ENCODE peak calls at places on chromosomes 11 and 22, in six cellular contexts. One of them, this sample, is unnamed.

GRCh38 chr11:47387944-47388696 is 9.8 kb upstream of the SPI1 start:
- DNase-seq in adrenal gland: peak
- DNase-seq in pancreas: no peak
- DNase-seq in esophagus squamous epithelium: no peak
- DNase-seq in cardiac muscle cell: no peak
- DNase-seq in fibroblast of lung: no peak
- DNase-seq in this sample: no peak

GRCh38 chr11:36455658-36456111 is 54.4 kb downstream of the TRAF6 start:
- DNase-seq in pancreas: no peak
- DNase-seq in fibroblast of lung: peak
- DNase-seq in cardiac muscle cell: peak
- DNase-seq in esophagus squamous epithelium: peak
- DNase-seq in adrenal gland: peak
- DNase-seq in this sample: peak

GRCh38 chr22:38214248-38215056 is 12.7 kb downstream of the MAFF start:
- DNase-seq in pancreas: peak
- DNase-seq in fibroblast of lung: peak
- DNase-seq in adrenal gland: peak
- DNase-seq in esophagus squamous epithelium: no peak
- DNase-seq in cardiac muscle cell: peak
- DNase-seq in this sample: peak

GRCh38 chr11:19018901-19019300 is 41.6 kb downstream of the MRGPRX2 start:
- DNase-seq in pancreas: no peak
- DNase-seq in cardiac muscle cell: no peak
- DNase-seq in fibroblast of lung: no peak
- DNase-seq in adrenal gland: no peak
- DNase-seq in esophagus squamous epithelium: no peak
- DNase-seq in this sample: no peak

GRCh38 chr22:29344137-29344536 is 28.6 kb upstream of the RASL10A start:
- DNase-seq in cardiac muscle cell: peak
- DNase-seq in esophagus squamous epithelium: no peak
- DNase-seq in pancreas: peak
- DNase-seq in fibroblast of lung: peak
- DNase-seq in adrenal gland: peak
- DNase-seq in this sample: peak

GRCh38 chr22:49648053-49648452 is 179.6 kb downstream of the BRD1 start:
- DNase-seq in pancreas: no peak
- DNase-seq in esophagus squamous epithelium: no peak
- DNase-seq in fibroblast of lung: no peak
- DNase-seq in adrenal gland: no peak
- DNase-seq in cardiac muscle cell: no peak
- DNase-seq in this sample: no peak

GRCh38 chr22:42884616-42885375 is 27.7 kb upstream of the ARFGAP3 start:
- DNase-seq in adrenal gland: no peak
- DNase-seq in esophagus squamous epithelium: no peak
- DNase-seq in cardiac muscle cell: no peak
- DNase-seq in fibroblast of lung: no peak
- DNase-seq in pancreas: no peak
- DNase-seq in this sample: no peak

GRCh38 chr22:50306753-50307749 is at the start of gene PLXNB2:
- DNase-seq in fibroblast of lung: peak
- DNase-seq in cardiac muscle cell: peak
- DNase-seq in adrenal gland: peak
- DNase-seq in pancreas: peak
- DNase-seq in esophagus squamous epithelium: no peak
- DNase-seq in this sample: peak

GRCh38 chr22:24483966-24484545 is 11.1 kb upstream of the UPB1 start:
- DNase-seq in adrenal gland: no peak
- DNase-seq in esophagus squamous epithelium: no peak
- DNase-seq in pancreas: no peak
- DNase-seq in cardiac muscle cell: no peak
- DNase-seq in fibroblast of lung: peak
- DNase-seq in this sample: no peak

GRCh38 chr11:72696866-72697428 is 22.7 kb upstream of the PDE2A start:
- DNase-seq in esophagus squamous epithelium: no peak
- DNase-seq in pancreas: no peak
- DNase-seq in adrenal gland: no peak
- DNase-seq in fibroblast of lung: no peak
- DNase-seq in cardiac muscle cell: no peak
- DNase-seq in this sample: peak

GRCh38 chr22:44224166-44224565 is 43.4 kb downstream of the PARVG start:
- DNase-seq in adrenal gland: no peak
- DNase-seq in esophagus squamous epithelium: no peak
- DNase-seq in pancreas: no peak
- DNase-seq in cardiac muscle cell: no peak
- DNase-seq in fibroblast of lung: peak
- DNase-seq in this sample: peak

GRCh38 chr11:68014157-68014965 is 4.2 kb downstream of the ALDH3B1 start:
- DNase-seq in esophagus squamous epithelium: no peak
- DNase-seq in adrenal gland: peak
- DNase-seq in fibroblast of lung: peak
- DNase-seq in pancreas: no peak
- DNase-seq in cardiac muscle cell: peak
- DNase-seq in this sample: peak

GRCh38 chr11:40877256-40877655 is 582.2 kb downstream of the LRRC4C start:
- DNase-seq in adrenal gland: no peak
- DNase-seq in pancreas: no peak
- DNase-seq in esophagus squamous epithelium: no peak
- DNase-seq in cardiac muscle cell: no peak
- DNase-seq in fibroblast of lung: peak
- DNase-seq in this sample: no peak

GRCh38 chr11:36213050-36213840 is 76.0 kb downstream of the COMMD9 start:
- DNase-seq in adrenal gland: no peak
- DNase-seq in fibroblast of lung: no peak
- DNase-seq in pancreas: no peak
- DNase-seq in esophagus squamous epithelium: no peak
- DNase-seq in cardiac muscle cell: no peak
- DNase-seq in this sample: no peak

GRCh38 chr22:39144101-39144815 is 8.2 kb downstream of the CBX7 start:
- DNase-seq in cardiac muscle cell: peak
- DNase-seq in fibroblast of lung: peak
- DNase-seq in pancreas: no peak
- DNase-seq in adrenal gland: peak
- DNase-seq in esophagus squamous epithelium: no peak
- DNase-seq in this sample: peak

GRCh38 chr22:45709004-45709739 is 37.5 kb downstream of the ATXN10 start:
- DNase-seq in fibroblast of lung: peak
- DNase-seq in adrenal gland: peak
- DNase-seq in pancreas: no peak
- DNase-seq in esophagus squamous epithelium: no peak
- DNase-seq in cardiac muscle cell: peak
- DNase-seq in this sample: peak

GRCh38 chr22:44710474-44711235 is 8.7 kb downstream of the PRR5 start:
- DNase-seq in esophagus squamous epithelium: no peak
- DNase-seq in cardiac muscle cell: no peak
- DNase-seq in fibroblast of lung: no peak
- DNase-seq in pancreas: no peak
- DNase-seq in adrenal gland: no peak
- DNase-seq in this sample: no peak

GRCh38 chr11:131612576-131612975 is 242.2 kb downstream of the NTM start:
- DNase-seq in cardiac muscle cell: no peak
- DNase-seq in pancreas: no peak
- DNase-seq in fibroblast of lung: peak
- DNase-seq in esophagus squamous epithelium: no peak
- DNase-seq in adrenal gland: no peak
- DNase-seq in this sample: no peak

GRCh38 chr11:131616456-131616855 is 246.0 kb downstream of the NTM start:
- DNase-seq in esophagus squamous epithelium: no peak
- DNase-seq in adrenal gland: no peak
- DNase-seq in fibroblast of lung: no peak
- DNase-seq in cardiac muscle cell: no peak
- DNase-seq in pancreas: no peak
- DNase-seq in this sample: no peak

GRCh38 chr11:131615611-131616010 is 245.2 kb downstream of the NTM start:
- DNase-seq in adrenal gland: no peak
- DNase-seq in cardiac muscle cell: no peak
- DNase-seq in pancreas: no peak
- DNase-seq in fibroblast of lung: peak
- DNase-seq in esophagus squamous epithelium: no peak
- DNase-seq in this sample: no peak

GRCh38 chr11:131618203-131618602 is 247.8 kb downstream of the NTM start:
- DNase-seq in fibroblast of lung: no peak
- DNase-seq in adrenal gland: no peak
- DNase-seq in cardiac muscle cell: peak
- DNase-seq in esophagus squamous epithelium: no peak
- DNase-seq in pancreas: no peak
- DNase-seq in this sample: peak

DNA sequence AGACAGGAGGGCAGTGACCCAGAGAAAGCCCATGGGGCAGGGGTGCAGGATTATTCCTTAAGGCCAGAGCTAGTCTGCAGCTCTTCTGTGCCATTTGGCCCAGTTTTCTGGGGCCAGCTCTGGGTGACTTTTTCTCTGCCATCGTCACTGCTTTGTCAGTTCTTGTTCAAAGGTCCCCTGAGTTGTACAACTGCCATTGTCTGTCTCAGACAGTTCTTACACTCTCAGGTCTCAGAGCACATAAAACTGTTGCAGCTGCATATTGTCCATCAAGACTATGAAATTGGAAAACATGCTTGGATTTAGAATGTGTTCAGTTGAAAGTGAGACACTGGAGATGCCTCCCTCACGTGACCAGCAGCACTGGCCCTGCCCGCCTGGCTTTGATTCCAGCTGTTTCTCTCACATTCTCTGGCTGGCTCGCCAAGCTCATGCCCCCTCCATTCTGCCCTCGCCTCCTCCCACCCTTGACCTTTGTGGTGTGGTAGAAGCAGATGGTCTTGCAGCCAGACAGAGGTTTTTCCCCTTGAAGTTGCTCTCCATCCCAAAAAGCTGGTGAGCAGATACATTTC is 244.2 kb downstream of the NTM start:
- DNase-seq in esophagus squamous epithelium: no peak
- DNase-seq in fibroblast of lung: no peak
- DNase-seq in cardiac muscle cell: no peak
- DNase-seq in adrenal gland: no peak
- DNase-seq in pancreas: no peak
- DNase-seq in this sample: no peak
- TF ChIP-seq CTCF in esophagus squamous epithelium: no peak
- TF ChIP-seq CTCF in fibroblast of lung: no peak
- TF ChIP-seq CTCF in cardiac muscle cell: no peak
- TF ChIP-seq CTCF in adrenal gland: no peak
- TF ChIP-seq CTCF in pancreas: no peak
- TF ChIP-seq CTCF in this sample: no peak

GRCh38 chr11:8810331-8811301 is 100.4 kb upstream of the AKIP1 start:
- DNase-seq in cardiac muscle cell: peak
- DNase-seq in pancreas: peak
- DNase-seq in adrenal gland: peak
- DNase-seq in fibroblast of lung: peak
- DNase-seq in esophagus squamous epithelium: no peak
- DNase-seq in this sample: peak
- H3K4me3 ChIP-seq in cardiac muscle cell: peak
- H3K4me3 ChIP-seq in pancreas: peak
- H3K4me3 ChIP-seq in adrenal gland: peak
- H3K4me3 ChIP-seq in fibroblast of lung: peak
- H3K4me3 ChIP-seq in esophagus squamous epithelium: peak
- H3K4me3 ChIP-seq in this sample: peak

GRCh38 chr11:14645247-14645912 is 1.8 kb downstream of the PDE3B start:
- DNase-seq in adrenal gland: no peak
- DNase-seq in pancreas: no peak
- DNase-seq in esophagus squamous epithelium: no peak
- DNase-seq in cardiac muscle cell: peak
- DNase-seq in fibroblast of lung: peak
- DNase-seq in this sample: peak

GRCh38 chr11:14644396-14645246 is 1.0 kb downstream of the PDE3B start:
- DNase-seq in esophagus squamous epithelium: no peak
- DNase-seq in fibroblast of lung: peak
- DNase-seq in cardiac muscle cell: peak
- DNase-seq in adrenal gland: peak
- DNase-seq in pancreas: peak
- DNase-seq in this sample: no peak

GRCh38 chr11:14642873-14643696 is 519 bp upstream of the PDE3B start:
- DNase-seq in esophagus squamous epithelium: no peak
- DNase-seq in cardiac muscle cell: no peak
- DNase-seq in fibroblast of lung: no peak
- DNase-seq in pancreas: no peak
- DNase-seq in adrenal gland: no peak
- DNase-seq in this sample: peak

GRCh38 chr11:14642453-14642852 is 1.2 kb upstream of the PDE3B start:
- DNase-seq in cardiac muscle cell: no peak
- DNase-seq in adrenal gland: no peak
- DNase-seq in fibroblast of lung: no peak
- DNase-seq in esophagus squamous epithelium: no peak
- DNase-seq in pancreas: no peak
- DNase-seq in this sample: no peak

DNA sequence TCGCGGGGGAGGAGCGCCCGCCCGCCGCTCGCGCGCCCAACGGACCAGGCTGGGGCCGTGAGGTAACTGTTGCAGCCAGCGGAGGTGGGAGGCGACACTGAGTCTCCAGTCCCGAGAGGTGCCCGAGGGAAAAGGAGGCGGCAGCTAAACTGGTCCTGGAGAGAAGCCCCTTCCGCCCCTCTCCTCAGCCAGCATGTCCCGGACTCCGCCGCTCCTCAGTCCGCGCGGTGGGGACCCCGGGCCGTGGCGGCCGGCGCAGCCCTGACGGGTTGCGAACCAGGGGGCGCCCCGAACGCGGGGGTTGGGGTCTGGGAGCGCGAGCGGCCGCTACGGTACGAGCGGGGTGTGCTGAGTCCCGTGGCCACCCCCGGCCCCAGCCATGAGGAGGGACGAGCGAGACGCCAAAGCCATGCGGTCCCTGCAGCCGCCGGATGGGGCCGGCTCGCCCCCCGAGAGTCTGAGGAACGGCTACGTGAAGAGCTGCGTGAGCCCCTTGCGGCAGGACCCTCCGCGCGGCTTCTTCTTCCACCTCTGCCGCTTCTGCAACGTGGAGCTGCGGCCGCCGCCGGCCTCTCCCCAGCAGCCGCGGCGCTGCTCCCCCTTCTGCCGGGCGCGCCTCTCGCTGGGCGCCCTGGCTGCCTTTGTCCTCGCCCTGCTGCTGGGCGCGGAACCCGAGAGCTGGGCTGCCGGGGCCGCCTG is at the start of gene PDE3B:
- DNase-seq in fibroblast of lung: peak
- DNase-seq in cardiac muscle cell: peak
- DNase-seq in pancreas: peak
- DNase-seq in adrenal gland: peak
- DNase-seq in esophagus squamous epithelium: no peak
- DNase-seq in this sample: peak
- TF ChIP-seq CTCF in fibroblast of lung: no peak
- TF ChIP-seq CTCF in cardiac muscle cell: no peak
- TF ChIP-seq CTCF in pancreas: no peak
- TF ChIP-seq CTCF in adrenal gland: no peak
- TF ChIP-seq CTCF in esophagus squamous epithelium: no peak
- TF ChIP-seq CTCF in this sample: no peak

DNA sequence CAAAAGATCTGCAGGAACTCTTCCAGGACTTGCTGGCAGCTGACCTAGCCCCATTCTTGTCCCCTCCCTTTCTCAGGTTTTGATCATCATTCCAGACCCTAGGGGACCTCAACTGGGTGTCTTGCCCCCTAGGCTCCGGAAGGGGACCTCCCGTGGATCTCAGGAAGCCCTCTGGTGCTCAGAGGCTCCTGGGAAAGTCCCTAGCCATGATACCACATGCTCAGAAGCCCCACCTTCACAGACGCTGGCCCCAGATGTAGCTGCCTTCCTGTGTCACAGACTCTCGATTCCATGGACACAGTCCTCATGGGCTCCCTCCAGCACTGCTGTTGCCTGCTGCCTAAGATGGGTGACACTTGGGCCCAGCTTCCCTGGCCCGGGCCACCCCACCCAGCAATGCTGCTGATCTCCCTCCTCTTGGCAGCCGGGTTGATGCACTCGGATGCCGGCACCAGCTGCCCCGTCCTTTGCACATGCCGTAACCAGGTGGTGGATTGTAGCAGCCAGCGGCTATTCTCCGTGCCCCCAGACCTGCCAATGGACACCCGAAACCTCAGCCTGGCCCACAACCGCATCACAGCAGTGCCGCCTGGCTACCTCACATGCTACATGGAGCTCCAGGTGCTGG is at the start of gene LRRC55:
- DNase-seq in esophagus squamous epithelium: no peak
- DNase-seq in pancreas: no peak
- DNase-seq in cardiac muscle cell: no peak
- DNase-seq in fibroblast of lung: no peak
- DNase-seq in adrenal gland: no peak
- DNase-seq in this sample: no peak
- H3K4me3 ChIP-seq in esophagus squamous epithelium: no peak
- H3K4me3 ChIP-seq in pancreas: no peak
- H3K4me3 ChIP-seq in cardiac muscle cell: no peak
- H3K4me3 ChIP-seq in fibroblast of lung: no peak
- H3K4me3 ChIP-seq in adrenal gland: no peak
- H3K4me3 ChIP-seq in this sample: no peak

This sample was measured in foreskin fibroblast.